ENCODE peak calls at places on chromosomes 16 and 17, in eight cellular contexts. N is NCI-H524, L is upper lobe of right lung, R is cardiac muscle cell, D is GDM1, W is fibroblast of pulmonary artery, M is fibroblast of mammary gland, B is RCC 7860. I is an unnamed sample.

GRCh38 chr17:36599546-36600250 is 1.7 kb upstream of the MRM1 start:
- DNase-seq in N (no peak), L (peak), R (no peak), D (no peak), W (no peak), M (no peak), B (no peak), I (no peak)

GRCh38 chr17:13587487-13588338 is 14.0 kb downstream of the HS3ST3A1 start:
- DNase-seq in N (no peak), L (no peak), R (no peak), D (no peak), W (no peak), M (peak), B (no peak), I (no peak)

GRCh38 chr17:68533887-68534700 is 21.9 kb downstream of the PRKAR1A start:
- DNase-seq in N (no peak), L (no peak), R (peak), D (no peak), W (peak), M (peak), B (no peak), I (no peak)

GRCh38 chr16:17451835-17452234 is 18.9 kb downstream of the XYLT1 start:
- DNase-seq in N (no peak), L (no peak), R (no peak), D (no peak), W (no peak), M (no peak), B (no peak), I (no peak)

GRCh38 chr17:77708936-77709335 is 249.6 kb upstream of the TNRC6C start:
- DNase-seq in N (no peak), L (no peak), R (no peak), D (no peak), W (no peak), M (no peak), B (no peak), I (no peak)

GRCh38 chr16:49018259-49018931 is 263.2 kb downstream of the CBLN1 start:
- DNase-seq in N (no peak), L (no peak), R (no peak), D (no peak), W (no peak), M (no peak), B (no peak), I (no peak)

GRCh38 chr17:13518271-13519000 is 83.3 kb downstream of the HS3ST3A1 start:
- DNase-seq in N (no peak), L (no peak), R (no peak), D (no peak), W (no peak), M (peak), B (no peak), I (peak)

GRCh38 chr17:65698381-65699061 is 137.1 kb upstream of the AXIN2 start:
- DNase-seq in N (no peak), L (no peak), R (peak), D (no peak), W (peak), M (peak), B (peak), I (no peak)

GRCh38 chr17:73354423-73355284 is 42.9 kb upstream of the CDC42EP4 start:
- DNase-seq in N (no peak), L (no peak), R (no peak), D (no peak), W (no peak), M (no peak), B (no peak), I (peak)

GRCh38 chr17:78789149-78789662 is 7.1 kb upstream of the CYTH1 start:
- DNase-seq in N (peak), L (no peak), R (no peak), D (no peak), W (no peak), M (no peak), B (no peak), I (no peak)

GRCh38 chr16:14300631-14301149 is 229.6 kb downstream of the MRTFB start:
- DNase-seq in N (peak), L (peak), R (peak), D (no peak), W (peak), M (peak), B (peak), I (peak)

GRCh38 chr17:82090549-82091263 is 7.3 kb downstream of the FASN start:
- DNase-seq in N (no peak), L (no peak), R (no peak), D (no peak), W (no peak), M (no peak), B (no peak), I (peak)

GRCh38 chr17:69342896-69343644 is 16.1 kb upstream of the ABCA5 start:
- DNase-seq in N (no peak), L (no peak), R (no peak), D (no peak), W (no peak), M (no peak), B (no peak), I (no peak)

GRCh38 chr17:83162035-83162745 is 82.8 kb downstream of the METRNL start:
- DNase-seq in N (no peak), L (no peak), R (no peak), D (no peak), W (no peak), M (no peak), B (no peak), I (no peak)

GRCh38 chr16:74501484-74502479 is 80.5 kb upstream of the CLEC18B start:
- DNase-seq in N (no peak), L (no peak), R (no peak), D (no peak), W (no peak), M (no peak), B (no peak), I (no peak)

GRCh38 chr16:760498-761343 is at the start of gene MSLN:
- DNase-seq in N (no peak), L (peak), R (no peak), D (no peak), W (peak), M (no peak), B (no peak), I (no peak)

GRCh38 chr17:80901319-80901718 is 90.3 kb upstream of the CHMP6 start:
- DNase-seq in N (no peak), L (no peak), R (no peak), D (no peak), W (peak), M (no peak), B (no peak), I (no peak)

GRCh38 chr17:77295410-77295809 is 154.6 kb downstream of the SEC14L1 start:
- DNase-seq in N (no peak), L (no peak), R (no peak), D (peak), W (no peak), M (no peak), B (no peak), I (no peak)

GRCh38 chr17:30908717-30909420 is 2.8 kb upstream of the TEFM start:
- DNase-seq in N (no peak), L (no peak), R (no peak), D (no peak), W (no peak), M (no peak), B (no peak), I (no peak)

GRCh38 chr16:53082509-53082908 is 27.7 kb downstream of the CHD9 start:
- DNase-seq in N (no peak), L (no peak), R (no peak), D (no peak), W (no peak), M (no peak), B (no peak), I (no peak)

I was measured in WERI-Rb-1.